ENCODE peak calls at places on chromosomes 13 and 19, in ten cellular contexts. H, F, T, M, C, N, V, Q, R and D are unnamed samples.

GRCh38 chr13:24618219-24618955 is 61.8 kb upstream of the ATP12A start:
- DNase-seq in Q (no peak), V (no peak), R (no peak), T (no peak), F (peak), C (no peak), N (peak), M (no peak), H (no peak), D (no peak)

GRCh38 chr19:6772028-6772865 is at the start of gene VAV1:
- DNase-seq in M (no peak), F (no peak), N (peak), V (no peak), T (no peak), Q (no peak), C (peak), H (no peak), R (no peak), D (no peak)

GRCh38 chr19:4337906-4338440 is 654 bp downstream of the STAP2 start:
- DNase-seq in H (peak), F (peak), T (no peak), R (peak), N (peak), M (no peak), Q (no peak), V (no peak), C (no peak), D (no peak)

GRCh38 chr13:35840991-35841604 is 290.1 kb downstream of the DCLK1 start:
- DNase-seq in N (no peak), Q (peak), H (no peak), T (no peak), V (no peak), F (no peak), C (no peak), M (no peak), R (no peak), D (no peak)

GRCh38 chr13:110869231-110869804 is 45.6 kb downstream of the ANKRD10 start:
- DNase-seq in R (no peak), Q (no peak), C (no peak), F (no peak), T (no peak), H (no peak), V (peak), N (no peak), M (no peak), D (no peak)

GRCh38 chr19:6947745-6948144 is 60.4 kb downstream of the ADGRE1 start:
- DNase-seq in C (no peak), R (no peak), M (no peak), F (peak), V (peak), T (no peak), Q (no peak), H (peak), N (peak), D (no peak)

GRCh38 chr19:45981350-45981749 is 7.7 kb upstream of the NOVA2 start:
- DNase-seq in C (no peak), R (no peak), Q (no peak), F (no peak), M (no peak), T (no peak), N (no peak), V (no peak), H (peak), D (no peak)

GRCh38 chr19:12723383-12723642 is 419 bp downstream of the TNPO2 start:
- DNase-seq in Q (no peak), V (no peak), C (no peak), N (peak), H (no peak), T (peak), M (no peak), F (no peak), R (peak), D (no peak)

GRCh38 chr13:98721825-98722510 is 30.5 kb downstream of the SLC15A1 start:
- DNase-seq in V (no peak), N (no peak), T (no peak), M (no peak), R (no peak), H (no peak), C (no peak), F (no peak), Q (no peak), D (no peak)

GRCh38 chr13:76886292-76887061 is at the start of gene KCTD12:
- DNase-seq in M (no peak), R (peak), F (peak), H (peak), C (peak), N (peak), V (no peak), Q (peak), T (peak), D (peak)

GRCh38 chr19:47419037-47419783 is at the start of gene MEIS3:
- DNase-seq in N (no peak), V (no peak), T (no peak), C (no peak), F (no peak), R (no peak), H (no peak), Q (no peak), M (no peak), D (no peak)